ENCODE peak calls at places on chromosomes 6 and 20, in six cellular contexts. V is ecto neural progenitor cell; N is NCI-H748 treated with DMSO at 0.1 percent for 48 hours; Y is NCI-H1105; L is Calu3; R is activated CD4-positive, CD25-positive, alpha-beta regulatory T cell. H is an unnamed sample.

GRCh38 chr20:18056174-18057105 is 1.3 kb downstream of the OVOL2 start:
- DNase-seq in N (peak; percentile 86), L (peak; percentile 33), Y (peak; percentile 71), R (no peak), V (peak; percentile 68), H (no peak)

GRCh38 chr6:170516783-170517616 is 36.1 kb downstream of the PSMB1 start:
- DNase-seq in Y (peak; percentile 89), L (peak; percentile 35), N (peak; percentile 66), R (no peak), V (peak; percentile 73), H (no peak)

GRCh38 chr6:20153194-20153593 is 59.1 kb downstream of the MBOAT1 start:
- DNase-seq in R (no peak), L (no peak), V (no peak), Y (no peak), N (no peak), H (no peak)

GRCh38 chr6:144008501-144009245 is 614 bp upstream of the PLAGL1 start:
- DNase-seq in V (no peak), R (no peak), L (no peak), N (no peak), Y (no peak), H (no peak)

GRCh38 chr20:44683263-44684046 is 31.7 kb upstream of the CCN5 start:
- DNase-seq in V (no peak), L (peak; percentile 90), N (peak; percentile 28), Y (peak; percentile 73), R (peak; percentile 37), H (peak; percentile 86)

GRCh38 chr6:141153563-141153962 is 979.2 kb upstream of the GJE1 start:
- DNase-seq in N (peak; percentile 61), R (no peak), V (no peak), Y (no peak), L (no peak), H (no peak)

GRCh38 chr6:108616973-108617372 is 56.3 kb downstream of the FOXO3 start:
- DNase-seq in R (no peak), Y (no peak), N (no peak), L (no peak), V (no peak), H (no peak)

GRCh38 chr6:50713977-50714486 is 706 bp downstream of the TFAP2D start:
- DNase-seq in Y (no peak), L (no peak), R (no peak), N (no peak), V (no peak), H (no peak)

GRCh38 chr6:156976144-156977088 is 199.2 kb downstream of the ARID1B start:
- DNase-seq in L (no peak), N (peak; percentile 19), R (no peak), Y (peak; percentile 16), V (no peak), H (no peak)

GRCh38 chr6:131948221-131948661 is 2.9 kb downstream of the CCN2 start:
- DNase-seq in L (no peak), V (no peak), Y (no peak), R (no peak), N (no peak), H (no peak)

GRCh38 chr6:148144917-148145521 is 197.6 kb upstream of the SASH1 start:
- DNase-seq in R (no peak), V (peak; percentile 75), Y (peak; percentile 56), L (peak; percentile 60), N (peak; percentile 66), H (no peak)

GRCh38 chr6:121430514-121431460 is 4.7 kb upstream of the GJA1 start:
- DNase-seq in V (no peak), L (peak; percentile 23), Y (peak; percentile 10), R (no peak), N (no peak), H (no peak)

GRCh38 chr6:56927538-56928453 is 27.1 kb upstream of the BEND6 start:
- DNase-seq in R (no peak), V (no peak), L (no peak), Y (no peak), N (no peak), H (no peak)

GRCh38 chr20:50783903-50784302 is 11.0 kb upstream of the BCAS4 start:
- DNase-seq in V (no peak), L (no peak), Y (no peak), N (no peak), R (no peak), H (no peak)

GRCh38 chr6:29227235-29227634 is 56.5 kb downstream of the OR2J2 start:
- DNase-seq in L (no peak), N (no peak), R (no peak), Y (no peak), V (no peak), H (no peak)

GRCh38 chr6:33824461-33825154 is 20.8 kb upstream of the MLN start:
- DNase-seq in N (no peak), Y (no peak), V (no peak), R (no peak), L (no peak), H (no peak)

GRCh38 chr6:87103977-87104601 is 9.2 kb upstream of the CGA start:
- DNase-seq in R (no peak), L (no peak), Y (no peak), V (no peak), N (no peak), H (no peak)

GRCh38 chr6:35046862-35047261 is 94.3 kb downstream of the TCP11 start:
- DNase-seq in Y (no peak), R (no peak), N (no peak), V (no peak), L (no peak), H (no peak)

GRCh38 chr6:47362857-47363461 is 53.3 kb upstream of the TNFRSF21 start:
- DNase-seq in Y (no peak), V (no peak), N (no peak), R (no peak), L (peak; percentile 23), H (no peak)

GRCh38 chr6:148379481-148379880 is 36.8 kb downstream of the SASH1 start:
- DNase-seq in Y (no peak), V (no peak), N (no peak), R (no peak), L (no peak), H (no peak)

GRCh38 chr20:16475225-16475624 is 98.0 kb downstream of the KIF16B start:
- DNase-seq in V (no peak), Y (no peak), N (no peak), R (no peak), L (no peak), H (no peak)

GRCh38 chr6:143964667-143965066 is 43.4 kb downstream of the PLAGL1 start:
- DNase-seq in Y (no peak), R (no peak), L (no peak), V (no peak), N (no peak), H (no peak)

GRCh38 chr20:4108495-4109306 is 93.3 kb upstream of the RNF24 start:
- DNase-seq in L (peak; percentile 58), N (peak; percentile 74), V (peak; percentile 77), R (peak; percentile 16), Y (no peak), H (peak; percentile 86)

GRCh38 chr20:43477193-43477592 is 19.5 kb downstream of the SRSF6 start:
- DNase-seq in R (no peak), V (no peak), N (no peak), L (no peak), Y (no peak), H (no peak)

GRCh38 chr6:157272866-157273755 is 50.2 kb downstream of the TMEM242 start:
- DNase-seq in L (no peak), V (no peak), N (no peak), Y (peak; percentile 19), R (peak; percentile 12), H (no peak)

GRCh38 chr6:89315199-89315598 is at the start of gene GABRR2:
- DNase-seq in Y (no peak), R (no peak), V (no peak), N (no peak), L (no peak), H (no peak)

GRCh38 chr6:88823998-88824397 is 139.4 kb downstream of the RNGTT start:
- DNase-seq in Y (no peak), N (no peak), V (no peak), L (no peak), R (no peak), H (no peak)

GRCh38 chr6:97282238-97282725 is 734 bp downstream of the MMS22L start:
- DNase-seq in Y (no peak), R (no peak), V (peak; percentile 47), N (no peak), L (peak; percentile 6), H (no peak)

GRCh38 chr6:15956205-15957106 is 172.4 kb upstream of the MYLIP start:
- DNase-seq in N (peak; percentile 38), Y (peak; percentile 3), V (no peak), L (peak; percentile 16), R (no peak), H (no peak)